ENCODE peak calls at places on chromosome 4, in four cellular contexts. C is A549, U is cardiac muscle cell, H is gastrocnemius medialis. Z is an unnamed sample. For H3K4me1, the result is how much of the 10 kb centered on the place peaks cover.

GRCh38 chr4:115780268-115780667 is 666.8 kb upstream of the NDST4 start:
- DNase-seq in U (no peak), C (no peak), H (no peak), Z (no peak)

GRCh38 chr4:24392613-24393012 is 191.7 kb downstream of the DHX15 start:
- DNase-seq in H (no peak), U (no peak), C (no peak), Z (no peak)

GRCh38 chr4:28555851-28556250 is 1695.2 kb downstream of the STIM2 start:
- DNase-seq in C (no peak), H (no peak), U (no peak), Z (no peak)

GRCh38 chr4:22991576-22991975 is 298.8 kb downstream of the GBA3 start:
- DNase-seq in C (no peak), H (no peak), U (no peak), Z (no peak)

GRCh38 chr4:168129046-168129772 is 36.9 kb downstream of the ANXA10 start:
- DNase-seq in C (no peak), H (no peak), U (no peak), Z (no peak)

GRCh38 chr4:189974056-189974455 is 33.4 kb downstream of the FRG1 start:
- DNase-seq in C (peak), U (peak), H (no peak), Z (no peak)

GRCh38 chr4:20395160-20395773 is 143.6 kb downstream of the SLIT2 start:
- DNase-seq in U (peak), C (peak), H (no peak), Z (peak)

GRCh38 chr4:25908491-25908901 is 5.5 kb upstream of the SMIM20 start:
- DNase-seq in U (peak), H (no peak), C (peak), Z (no peak)

GRCh38 chr4:87865960-87866598 is 33.3 kb downstream of the MEPE start:
- DNase-seq in U (no peak), H (no peak), C (peak), Z (no peak)

GRCh38 chr4:3250438-3250955 is 1.5 kb downstream of the MSANTD1 start:
- DNase-seq in U (no peak), H (no peak), C (no peak), Z (no peak)

GRCh38 chr4:94544811-94545210 is 93.1 kb downstream of the PDLIM5 start:
- DNase-seq in H (no peak), U (no peak), C (no peak), Z (no peak)

GRCh38 chr4:182369211-182369610 is 126.0 kb downstream of the TENM3 start:
- DNase-seq in C (no peak), H (no peak), U (peak), Z (no peak)

GRCh38 chr4:97139796-97140195 is 1003.5 kb downstream of the STPG2 start:
- DNase-seq in U (no peak), H (no peak), C (no peak), Z (no peak)

GRCh38 chr4:151355155-151355554 is 29.8 kb upstream of the SH3D19 start:
- DNase-seq in C (no peak), U (no peak), H (no peak), Z (no peak)

GRCh38 chr4:151356510-151356909 is 31.1 kb upstream of the SH3D19 start:
- DNase-seq in C (no peak), H (no peak), U (no peak), Z (no peak)

GRCh38 chr4:151361126-151361525 is 35.7 kb upstream of the SH3D19 start:
- DNase-seq in C (no peak), H (no peak), U (no peak), Z (no peak)

GRCh38 chr4:151359576-151359975 is 34.2 kb upstream of the SH3D19 start:
- DNase-seq in H (no peak), U (no peak), C (no peak), Z (no peak)

GRCh38 chr4:151358266-151358665 is 32.9 kb upstream of the SH3D19 start:
- DNase-seq in C (no peak), H (no peak), U (no peak), Z (no peak)
- H3K4me1 ChIP-seq in C (under half), H (under half), U (under half), Z (under half)

DNA sequence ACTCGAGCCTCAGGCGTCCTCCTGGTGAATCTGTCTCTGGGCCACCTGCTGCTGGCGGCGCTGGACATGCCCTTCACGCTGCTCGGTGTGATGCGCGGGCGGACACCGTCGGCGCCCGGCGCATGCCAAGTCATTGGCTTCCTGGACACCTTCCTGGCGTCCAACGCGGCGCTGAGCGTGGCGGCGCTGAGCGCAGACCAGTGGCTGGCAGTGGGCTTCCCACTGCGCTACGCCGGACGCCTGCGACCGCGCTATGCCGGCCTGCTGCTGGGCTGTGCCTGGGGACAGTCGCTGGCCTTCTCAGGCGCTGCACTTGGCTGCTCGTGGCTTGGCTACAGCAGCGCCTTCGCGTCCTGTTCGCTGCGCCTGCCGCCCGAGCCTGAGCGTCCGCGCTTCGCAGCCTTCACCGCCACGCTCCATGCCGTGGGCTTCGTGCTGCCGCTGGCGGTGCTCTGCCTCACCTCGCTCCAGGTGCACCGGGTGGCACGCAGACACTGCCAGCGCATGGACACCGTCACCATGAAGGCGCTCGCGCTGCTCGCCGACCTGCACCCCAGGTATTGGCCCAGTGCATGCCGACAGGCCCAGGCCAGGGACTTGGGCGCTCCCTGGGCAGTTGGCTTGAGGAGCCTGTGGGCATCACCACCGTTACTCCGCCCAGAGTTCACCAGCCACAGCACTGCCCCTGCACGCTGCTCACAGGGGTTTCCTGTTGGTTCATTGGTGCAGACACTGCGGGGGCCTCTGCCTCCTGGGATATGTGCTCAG is 1.1 kb downstream of the GPR78 start:
- DNase-seq in C (no peak), H (no peak), U (no peak), Z (no peak)
- H3K4me3 ChIP-seq in C (no peak), H (no peak), U (no peak), Z (peak)

DNA sequence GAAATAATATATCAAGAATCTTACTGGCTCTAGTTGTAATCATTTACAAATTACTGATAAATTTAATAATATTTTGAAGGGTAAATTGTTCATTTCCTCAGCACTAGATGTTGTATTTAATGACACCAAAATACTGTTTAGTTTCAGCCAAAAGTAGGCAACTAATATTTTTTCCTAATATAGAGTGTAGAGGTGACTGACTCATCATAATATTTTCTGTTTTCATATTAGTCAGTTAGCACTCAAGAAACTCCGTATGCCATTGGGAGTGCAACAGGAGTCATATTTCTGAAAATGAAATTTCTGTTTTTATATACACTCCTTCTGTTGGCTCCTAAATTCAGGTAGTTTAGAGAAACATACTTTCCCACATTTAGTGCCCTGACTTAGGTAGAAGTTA is 36.6 kb upstream of the PTPN13 start:
- DNase-seq in U (no peak), C (no peak), H (no peak), Z (no peak)
- H3K4me1 ChIP-seq in U (under half), C (under half), H (under half), Z (under half)

GRCh38 chr4:68372588-68372987 is 22.7 kb upstream of the YTHDC1 start:
- DNase-seq in U (no peak), C (no peak), H (no peak), Z (no peak)

GRCh38 chr4:68375667-68376559 is 26.0 kb upstream of the YTHDC1 start:
- DNase-seq in H (no peak), U (peak), C (peak), Z (no peak)

GRCh38 chr4:68368566-68369473 is 18.9 kb upstream of the YTHDC1 start:
- DNase-seq in C (peak), U (peak), H (no peak), Z (no peak)

GRCh38 chr4:68369474-68369805 is 19.6 kb upstream of the YTHDC1 start:
- DNase-seq in U (peak), H (no peak), C (peak), Z (no peak)

DNA sequence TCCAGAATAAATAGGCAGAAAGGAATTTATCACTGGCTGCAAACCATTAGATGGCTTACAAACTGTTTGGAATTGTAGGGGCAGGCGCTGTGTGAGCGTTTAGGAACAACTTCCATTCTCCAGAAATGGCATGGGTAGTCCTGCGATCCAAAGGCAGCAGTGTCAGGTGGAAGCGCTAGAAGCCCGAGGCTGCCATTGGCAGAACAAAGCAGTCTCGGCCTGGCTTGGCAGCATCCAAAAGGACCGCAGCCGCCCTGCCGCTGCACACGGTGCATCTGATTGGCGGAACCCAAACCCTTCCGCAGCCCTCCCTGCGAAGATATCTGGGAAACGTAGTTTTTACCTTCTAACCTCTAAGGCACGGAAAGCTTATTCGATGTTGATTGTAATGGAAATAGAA is 23.6 kb upstream of the YTHDC1 start:
- DNase-seq in U (peak), H (peak), C (no peak), Z (peak)
- H3K4me3 ChIP-seq in U (no peak), H (peak), C (no peak), Z (no peak)

DNA sequence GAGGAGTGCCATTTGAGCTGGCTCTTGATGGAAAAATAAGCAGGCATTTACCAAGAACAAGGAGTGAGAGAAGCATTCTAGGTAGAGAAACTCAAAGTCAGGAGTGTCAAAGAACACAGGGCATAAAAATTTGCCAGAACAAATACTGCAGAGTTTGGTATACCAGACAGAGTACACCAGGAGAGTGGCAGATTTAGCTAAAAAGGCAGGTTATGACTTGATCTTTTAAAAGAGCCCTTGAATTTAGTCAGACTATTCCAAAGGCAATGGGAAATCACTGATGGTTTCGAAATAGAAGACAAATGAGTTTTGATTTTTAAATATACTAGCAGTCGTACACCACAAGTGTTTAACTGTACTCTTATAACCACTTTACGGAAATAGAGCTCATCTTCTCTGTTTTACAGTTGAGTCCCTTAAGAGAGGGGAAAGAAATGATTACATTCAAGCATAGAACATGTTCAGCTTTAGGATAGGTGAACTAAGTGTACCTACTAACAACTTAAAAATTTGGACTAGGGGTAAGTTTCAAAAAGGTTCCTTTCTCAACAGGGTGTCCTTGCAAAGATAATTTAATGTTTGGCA is 10.2 kb downstream of the UBE2D3 start:
- DNase-seq in H (no peak), U (no peak), C (no peak), Z (no peak)
- H3K4me1 ChIP-seq in H (half or more), U (half or more), C (half or more), Z (under half)

Z was measured in iPS DF 6.9.